ENCODE peak calls at places on chromosome 1, in eight cellular contexts. Z, M, S, V, Y, L, C and P are unnamed samples.

GRCh38 chr1:217562229-217562878 is 68.5 kb downstream of the GPATCH2 start:
- DNase-seq in M (no peak), S (peak), Z (no peak), V (peak), C (no peak), L (no peak), Y (no peak), P (no peak)

GRCh38 chr1:150141452-150141851 is 8.3 kb upstream of the PLEKHO1 start:
- DNase-seq in S (no peak), V (no peak), L (no peak), Y (no peak), Z (no peak), C (no peak), M (no peak), P (no peak)

GRCh38 chr1:103489881-103490280 is 35.6 kb upstream of the RNPC3 start:
- DNase-seq in S (peak), V (peak), L (no peak), Y (no peak), C (no peak), M (no peak), Z (no peak), P (no peak)

GRCh38 chr1:1116701-1117468 is 996 bp upstream of the C1orf159 start:
- DNase-seq in M (no peak), C (no peak), S (peak), Z (no peak), L (peak), Y (no peak), V (no peak), P (no peak)

GRCh38 chr1:109214695-109215623 is 1.2 kb downstream of the SARS1 start:
- DNase-seq in C (peak), Z (peak), L (peak), V (peak), S (peak), Y (no peak), M (peak), P (peak)

GRCh38 chr1:26084091-26084561 is 16.7 kb upstream of the TRIM63 start:
- DNase-seq in C (no peak), Y (no peak), M (no peak), L (no peak), S (no peak), V (no peak), Z (no peak), P (no peak)

GRCh38 chr1:235974616-235975015 is 90.3 kb downstream of the NID1 start:
- DNase-seq in V (no peak), Z (no peak), S (peak), Y (no peak), L (peak), M (no peak), C (no peak), P (no peak)

GRCh38 chr1:203629509-203630082 is 3.0 kb downstream of the ATP2B4 start:
- DNase-seq in C (peak), M (peak), V (peak), L (peak), S (peak), Z (peak), Y (no peak), P (no peak)

GRCh38 chr1:200267458-200267857 is 142.4 kb downstream of the ZNF281 start:
- DNase-seq in Y (no peak), C (no peak), V (no peak), Z (no peak), L (no peak), M (no peak), S (no peak), P (no peak)

GRCh38 chr1:100065183-100065968 is 67.4 kb downstream of the SASS6 start:
- DNase-seq in L (no peak), M (no peak), C (no peak), S (peak), Z (no peak), V (no peak), Y (no peak), P (no peak)

GRCh38 chr1:226526801-226527595 is 21.6 kb upstream of the STUM start:
- DNase-seq in L (no peak), C (no peak), M (peak), V (no peak), S (peak), Y (no peak), Z (peak), P (no peak)

GRCh38 chr1:192550922-192551534 is 24.5 kb upstream of the RGS1 start:
- DNase-seq in Y (no peak), M (no peak), L (no peak), S (peak), V (peak), C (no peak), Z (no peak), P (peak)

GRCh38 chr1:109802136-109802900 is 38.6 kb upstream of the EPS8L3 start:
- DNase-seq in C (no peak), Y (no peak), Z (no peak), V (no peak), L (no peak), S (no peak), M (no peak), P (no peak)

GRCh38 chr1:39917825-39918224 is 16.1 kb upstream of the MYCL start:
- DNase-seq in V (no peak), Z (no peak), S (peak), L (no peak), M (peak), C (no peak), Y (no peak), P (no peak)

GRCh38 chr1:2525896-2526823 is at the start of gene PANK4:
- DNase-seq in M (peak), S (peak), C (peak), L (peak), Y (no peak), V (peak), Z (peak), P (peak)

GRCh38 chr1:12549460-12550349 is 68.3 kb downstream of the DHRS3 start:
- DNase-seq in C (peak), Z (peak), Y (peak), V (peak), S (peak), M (peak), L (peak), P (no peak)

GRCh38 chr1:116020668-116021272 is 44.5 kb downstream of the SLC22A15 start:
- DNase-seq in M (peak), Z (peak), Y (peak), V (peak), L (no peak), C (peak), S (peak), P (peak)

GRCh38 chr1:237677979-237678378 is 212.7 kb downstream of the ZP4 start:
- DNase-seq in Z (no peak), L (no peak), M (no peak), C (peak), S (peak), Y (peak), V (peak), P (no peak)

GRCh38 chr1:231665046-231665445 is 38.5 kb downstream of the DISC1 start:
- DNase-seq in L (no peak), V (no peak), S (no peak), Y (no peak), M (no peak), Z (no peak), C (no peak), P (no peak)

GRCh38 chr1:18808561-18808960 is 50.9 kb downstream of the TAS1R2 start:
- DNase-seq in Y (no peak), M (no peak), Z (no peak), C (no peak), S (no peak), V (no peak), L (no peak), P (no peak)

GRCh38 chr1:52057245-52057644 is 1.1 kb downstream of the BTF3L4 start:
- DNase-seq in V (no peak), Y (no peak), C (no peak), L (no peak), S (peak), M (no peak), Z (no peak), P (no peak)

GRCh38 chr1:40462956-40463590 is 12.8 kb downstream of the ZFP69B start:
- DNase-seq in M (no peak), C (no peak), L (no peak), Y (no peak), V (peak), S (no peak), Z (no peak), P (no peak)

GRCh38 chr1:224852901-224853568 is 76.4 kb upstream of the DNAH14 start:
- DNase-seq in Z (no peak), L (no peak), M (no peak), S (peak), V (peak), C (no peak), Y (peak), P (peak)

GRCh38 chr1:59007820-59008598 is 224.2 kb upstream of the JUN start:
- DNase-seq in C (no peak), S (peak), Y (no peak), M (no peak), V (peak), Z (peak), L (no peak), P (peak)

GRCh38 chr1:13786541-13786940 is 86.6 kb downstream of the PRDM2 start:
- DNase-seq in M (no peak), S (no peak), L (no peak), C (no peak), V (no peak), Y (no peak), Z (no peak), P (no peak)

GRCh38 chr1:229894535-229894934 is 172.5 kb upstream of the GALNT2 start:
- DNase-seq in Y (no peak), C (no peak), Z (no peak), M (no peak), V (no peak), L (no peak), S (no peak), P (no peak)

GRCh38 chr1:209890606-209891330 is 47.2 kb upstream of the SYT14 start:
- DNase-seq in C (no peak), Z (no peak), M (no peak), S (peak), L (no peak), Y (no peak), V (peak), P (no peak)

GRCh38 chr1:154609398-154610380 is 1.7 kb upstream of the ADAR start:
- DNase-seq in C (no peak), S (no peak), Z (no peak), V (no peak), L (no peak), Y (no peak), M (peak), P (peak)

GRCh38 chr1:154607748-154608521 is at the start of gene ADAR:
- DNase-seq in Z (peak), V (peak), Y (no peak), M (peak), C (peak), S (peak), L (peak), P (peak)

GRCh38 chr1:154614247-154614646 is 6.3 kb upstream of the ADAR start:
- DNase-seq in M (peak), S (no peak), V (no peak), L (no peak), Y (no peak), Z (no peak), C (no peak), P (no peak)

GRCh38 chr1:154608522-154609294 is 722 bp upstream of the ADAR start:
- DNase-seq in Y (no peak), M (peak), S (peak), V (peak), Z (peak), C (peak), L (peak), P (peak)

GRCh38 chr1:154611150-154611865 is 3.3 kb upstream of the ADAR start:
- DNase-seq in C (no peak), V (no peak), S (no peak), L (no peak), Z (peak), M (no peak), Y (no peak), P (no peak)
- TF ChIP-seq CTCF in C (no peak), V (no peak), S (no peak), L (no peak), Z (no peak), M (no peak), Y (peak), P (no peak)

GRCh38 chr1:42937141-42937696 is 21.4 kb downstream of the SLC2A1 start:
- DNase-seq in V (no peak), M (no peak), S (peak), L (peak), Y (no peak), C (peak), Z (no peak), P (no peak)
- TF ChIP-seq CTCF in V (no peak), M (no peak), S (no peak), L (no peak), Y (no peak), C (no peak), Z (no peak), P (no peak)

DNA sequence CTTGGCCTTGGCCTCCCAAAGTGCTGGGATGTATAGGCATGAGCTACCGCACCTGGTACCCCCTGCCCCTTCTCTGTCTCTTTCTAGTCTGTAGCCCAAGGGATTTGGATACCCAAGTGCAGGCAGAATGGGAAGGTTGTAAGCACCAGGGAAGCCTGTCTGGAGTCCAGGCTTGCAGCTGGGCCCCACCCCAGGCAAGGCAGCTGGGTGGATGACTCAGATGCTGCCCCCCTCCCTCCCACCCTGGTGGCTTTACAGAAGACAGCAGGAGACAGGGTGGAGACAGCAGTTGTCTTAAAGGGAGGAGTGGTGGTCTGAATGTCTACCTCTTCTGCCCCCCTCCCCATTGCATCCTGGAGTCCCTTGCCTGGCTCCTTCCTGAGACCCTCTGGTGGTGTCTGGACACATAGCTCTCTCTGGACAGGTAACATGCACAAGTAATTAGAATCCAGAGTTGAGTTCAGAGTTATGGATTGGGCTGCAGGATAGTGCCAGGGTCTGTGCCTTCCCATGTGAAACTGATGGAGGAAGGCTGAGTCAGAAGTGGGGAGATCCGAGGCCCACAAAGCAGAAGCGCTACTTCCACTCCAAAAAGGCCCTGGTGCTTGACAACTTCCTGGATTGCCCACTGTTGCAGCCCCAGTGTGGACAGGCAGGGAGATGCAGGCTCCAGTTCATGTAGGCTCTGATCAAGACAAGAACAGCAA is 5.1 kb downstream of the LMNA start:
- DNase-seq in M (no peak), Y (no peak), S (peak), C (peak), L (peak), Z (peak), V (peak), P (no peak)
- TF ChIP-seq CTCF in M (no peak), Y (no peak), S (peak), C (no peak), L (no peak), Z (no peak), V (no peak), P (no peak)

DNA sequence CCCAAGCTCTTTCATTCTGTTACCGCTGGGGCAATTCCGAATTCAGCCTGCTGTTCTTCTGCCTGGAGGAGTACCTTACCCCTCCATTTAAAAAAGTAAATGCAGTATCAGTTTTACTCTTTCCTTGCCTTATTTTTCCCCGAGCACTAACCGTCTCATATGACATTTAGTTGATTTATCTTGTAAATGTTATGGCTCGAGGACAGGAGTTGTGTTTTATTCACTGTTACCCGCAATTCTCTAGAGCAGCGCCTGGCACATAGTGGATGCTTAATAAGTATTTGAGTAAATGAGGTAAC is 425 bp upstream of the TADA1 start:
- DNase-seq in Z (no peak), L (no peak), Y (no peak), V (no peak), C (no peak), M (no peak), S (no peak), P (no peak)
- TF ChIP-seq CTCF in Z (peak), L (no peak), Y (no peak), V (no peak), C (peak), M (no peak), S (peak), P (no peak)

GRCh38 chr1:29414091-29414490 is 177.8 kb downstream of the PTPRU start:
- DNase-seq in M (no peak), S (no peak), Z (no peak), C (no peak), L (no peak), V (no peak), Y (no peak), P (no peak)

GRCh38 chr1:29413661-29414060 is 177.3 kb downstream of the PTPRU start:
- DNase-seq in Y (no peak), S (no peak), Z (no peak), M (no peak), V (no peak), C (no peak), L (peak), P (no peak)

GRCh38 chr1:29415861-29416260 is 179.5 kb downstream of the PTPRU start:
- DNase-seq in S (no peak), L (no peak), M (no peak), Z (no peak), V (no peak), C (no peak), Y (no peak), P (no peak)

GRCh38 chr1:29416267-29416666 is 179.9 kb downstream of the PTPRU start:
- DNase-seq in Z (no peak), L (no peak), C (no peak), V (no peak), Y (no peak), M (no peak), S (no peak), P (no peak)

GRCh38 chr1:29415156-29415830 is 179.0 kb downstream of the PTPRU start:
- DNase-seq in L (no peak), C (peak), V (no peak), S (no peak), Z (no peak), Y (no peak), M (peak), P (no peak)
- TF ChIP-seq CTCF in L (no peak), C (peak), V (no peak), S (no peak), Z (no peak), Y (no peak), M (no peak), P (no peak)